ENCODE peak calls at places on chromosomes 1 and 21, in nine cellular contexts. D is globus pallidus, A is WTC11, B is ELR, M is cardiac muscle cell, L is ecto neural progenitor cell, K is EH, G is upper lobe of right lung, J is skeletal muscle cell. T is an unnamed sample.

GRCh38 chr1:9009438-9010366 is 16.5 kb downstream of the SLC2A7 start:
- DNase-seq in K (peak), B (peak), M (peak), A (peak), D (no peak), L (peak), G (no peak), J (no peak), T (peak)

GRCh38 chr1:56028879-56029278 is 550.5 kb downstream of the PLPP3 start:
- DNase-seq in M (no peak), B (no peak), A (no peak), D (no peak), K (no peak), J (no peak), G (no peak), L (no peak), T (no peak)

GRCh38 chr1:198102454-198102791 is 54.4 kb upstream of the NEK7 start:
- DNase-seq in L (no peak), K (peak), M (no peak), D (no peak), G (no peak), J (no peak), B (peak), A (no peak), T (no peak)

GRCh38 chr1:185652348-185652747 is 81.8 kb upstream of the HMCN1 start:
- DNase-seq in A (no peak), D (no peak), L (no peak), J (no peak), G (no peak), M (no peak), B (peak), K (no peak), T (no peak)

GRCh38 chr1:51600529-51600928 is 16.4 kb upstream of the OSBPL9 start:
- DNase-seq in A (no peak), L (no peak), J (no peak), M (no peak), D (no peak), K (no peak), B (no peak), G (no peak), T (no peak)

GRCh38 chr1:59305188-59305587 is 8.3 kb downstream of the FGGY start:
- DNase-seq in L (no peak), M (no peak), D (no peak), K (no peak), B (no peak), G (no peak), A (no peak), J (no peak), T (no peak)

GRCh38 chr1:62040450-62040849 is 154.2 kb upstream of the L1TD1 start:
- DNase-seq in J (no peak), A (no peak), L (no peak), B (no peak), G (no peak), D (no peak), K (no peak), M (peak), T (no peak)

GRCh38 chr1:232271991-232272589 is 357.8 kb downstream of the SIPA1L2 start:
- DNase-seq in K (no peak), M (no peak), G (no peak), L (no peak), A (no peak), J (peak), B (no peak), D (no peak), T (no peak)

GRCh38 chr1:188154196-188154595 is 1325.4 kb downstream of the PLA2G4A start:
- DNase-seq in A (no peak), B (no peak), L (no peak), M (no peak), D (no peak), K (no peak), G (no peak), J (no peak), T (no peak)

GRCh38 chr1:17586172-17586963 is 46.9 kb downstream of the ARHGEF10L start:
- DNase-seq in D (no peak), G (peak), J (peak), L (no peak), A (peak), M (peak), B (peak), K (peak), T (no peak)

GRCh38 chr1:96544051-96544830 is 177.3 kb upstream of the PTBP2 start:
- DNase-seq in B (no peak), G (no peak), D (no peak), M (no peak), J (no peak), L (no peak), K (no peak), A (no peak), T (no peak)

GRCh38 chr21:39696620-39697019 is 48.4 kb upstream of the IGSF5 start:
- DNase-seq in L (no peak), A (no peak), B (no peak), G (no peak), D (no peak), J (no peak), K (no peak), M (no peak), T (no peak)

T was measured in HuH-7.5.